ENCODE peak calls at places on chromosomes 12 and 14, in eight cellular contexts. Y is prostate gland, P is transverse colon, T is uterus, M is stomach, U is testis, Q is upper lobe of left lung, C is body of pancreas. Z is an unnamed sample. For H3K4me1, the result is how much of the 10 kb centered on the place peaks cover.

GRCh38 chr12:31899136-31899535 is 60.1 kb upstream of the RESF1 start:
- DNase-seq in Q (no peak), U (no peak), Y (no peak), M (no peak), C (no peak), T (no peak), P (no peak), Z (no peak)

GRCh38 chr12:50314629-50315312 is 31.5 kb upstream of the LIMA1 start:
- DNase-seq in Y (no peak), C (no peak), P (no peak), M (no peak), Q (no peak), U (no peak), T (no peak), Z (no peak)

GRCh38 chr12:19757317-19757877 is 318.1 kb downstream of the AEBP2 start:
- DNase-seq in Y (no peak), T (no peak), P (no peak), U (no peak), M (no peak), Q (no peak), C (no peak), Z (no peak)

GRCh38 chr12:67637718-67638117 is 10.8 kb upstream of the DYRK2 start:
- DNase-seq in M (no peak), U (no peak), P (no peak), Y (no peak), C (no peak), T (no peak), Q (no peak), Z (no peak)

GRCh38 chr12:113586461-113586860 is 114.8 kb upstream of the LHX5 start:
- DNase-seq in M (no peak), T (no peak), U (no peak), C (no peak), Y (no peak), P (no peak), Q (no peak), Z (no peak)

GRCh38 chr12:92064420-92064819 is 81.2 kb downstream of the BTG1 start:
- DNase-seq in M (no peak), C (peak), T (no peak), U (no peak), P (no peak), Q (no peak), Y (no peak), Z (no peak)

GRCh38 chr14:95523818-95524448 is 7.5 kb upstream of the SYNE3 start:
- DNase-seq in P (peak), Y (no peak), Q (peak), M (peak), U (no peak), C (peak), T (no peak), Z (no peak)

GRCh38 chr14:40164083-40164482 is 731.9 kb upstream of the FBXO33 start:
- DNase-seq in T (no peak), M (no peak), Y (no peak), C (no peak), U (no peak), P (no peak), Q (no peak), Z (no peak)

GRCh38 chr12:59316938-59317337 is 278.9 kb upstream of the SLC16A7 start:
- DNase-seq in Y (no peak), Q (no peak), T (no peak), M (no peak), C (no peak), P (no peak), U (no peak), Z (no peak)

GRCh38 chr12:6535960-6536847 is 1.9 kb downstream of the GAPDH start:
- DNase-seq in U (no peak), T (no peak), C (no peak), P (no peak), Y (no peak), Q (no peak), M (no peak), Z (no peak)

GRCh38 chr12:49644620-49644994 is 21.2 kb downstream of the PRPF40B start:
- DNase-seq in Q (peak), P (peak), Y (peak), M (peak), T (peak), U (peak), C (peak), Z (peak)

GRCh38 chr12:118060301-118061010 is 523 bp downstream of the WSB2 start:
- DNase-seq in Q (peak), T (peak), M (peak), C (peak), U (peak), Y (peak), P (peak), Z (peak)

GRCh38 chr14:64823305-64823985 is 56.3 kb downstream of the SPTB start:
- DNase-seq in M (peak), Y (peak), U (peak), Q (peak), C (peak), T (peak), P (peak), Z (peak)

GRCh38 chr12:106840217-106840616 is 65.7 kb downstream of the RIC8B start:
- DNase-seq in Q (no peak), C (peak), Y (no peak), T (peak), P (no peak), M (no peak), U (no peak), Z (no peak)

GRCh38 chr12:130166306-130166705 is 4.0 kb downstream of the FZD10 start:
- DNase-seq in M (peak), T (no peak), C (no peak), U (no peak), Q (no peak), P (no peak), Y (no peak), Z (no peak)

GRCh38 chr14:31263485-31264133 is 56.0 kb upstream of the HECTD1 start:
- DNase-seq in Y (no peak), Q (peak), P (peak), T (peak), M (peak), U (peak), C (peak), Z (peak)

GRCh38 chr14:95482967-95483842 is 33.2 kb downstream of the SYNE3 start:
- DNase-seq in C (peak), P (peak), Y (no peak), M (peak), Q (peak), U (peak), T (peak), Z (peak)

GRCh38 chr12:75690556-75690955 is 179.1 kb upstream of the KRR1 start:
- DNase-seq in M (no peak), Q (no peak), T (no peak), Y (no peak), U (no peak), P (no peak), C (no peak), Z (no peak)

GRCh38 chr12:26728205-26729050 is 104.6 kb downstream of the ITPR2 start:
- DNase-seq in U (no peak), T (no peak), P (no peak), M (no peak), Y (no peak), Q (no peak), C (no peak), Z (no peak)

GRCh38 chr14:73173092-73173735 is 36.9 kb downstream of the PSEN1 start:
- DNase-seq in Y (no peak), P (no peak), M (no peak), T (no peak), Q (no peak), C (no peak), U (no peak), Z (no peak)

GRCh38 chr14:61586539-61587396 is 108.5 kb upstream of the HIF1A start:
- DNase-seq in C (no peak), P (no peak), Y (no peak), M (no peak), U (no peak), T (no peak), Q (no peak), Z (no peak)

GRCh38 chr12:101021911-101022388 is 188.1 kb downstream of the SLC5A8 start:
- DNase-seq in T (no peak), Y (no peak), C (no peak), Q (no peak), U (no peak), P (no peak), M (no peak), Z (no peak)

GRCh38 chr12:49274396-49275069 is 9.7 kb downstream of the TUBA1C start:
- DNase-seq in P (no peak), C (no peak), Y (no peak), U (no peak), T (no peak), Q (no peak), M (no peak), Z (no peak)

GRCh38 chr14:23430733-23431105 is 4.7 kb downstream of the MYH7 start:
- DNase-seq in T (no peak), P (no peak), Y (no peak), U (no peak), M (no peak), Q (no peak), C (no peak), Z (peak)

GRCh38 chr14:104826858-104827172 is 25.9 kb downstream of the ZBTB42 start:
- DNase-seq in Y (no peak), M (no peak), P (no peak), T (no peak), Q (no peak), U (no peak), C (no peak), Z (no peak)

GRCh38 chr12:41476499-41476898 is 288.4 kb downstream of the PDZRN4 start:
- DNase-seq in Q (no peak), T (no peak), C (no peak), Y (no peak), U (no peak), M (no peak), P (no peak), Z (no peak)

GRCh38 chr14:35138585-35138984 is 16.2 kb downstream of the PRORP start:
- DNase-seq in T (no peak), U (no peak), Y (no peak), C (no peak), M (no peak), P (no peak), Q (no peak), Z (no peak)

GRCh38 chr14:101634453-101635237 is 73.3 kb downstream of the DIO3 start:
- DNase-seq in Y (no peak), U (no peak), T (no peak), P (no peak), Q (no peak), C (no peak), M (no peak), Z (no peak)

GRCh38 chr14:54688229-54688628 is 121.3 kb downstream of the SAMD4A start:
- DNase-seq in P (no peak), C (no peak), U (no peak), M (no peak), Q (no peak), T (no peak), Y (no peak), Z (peak)

GRCh38 chr12:110555509-110556406 is 27.4 kb downstream of the PPTC7 start:
- DNase-seq in P (no peak), M (no peak), Q (no peak), T (no peak), U (no peak), C (no peak), Y (no peak), Z (no peak)

GRCh38 chr12:92619026-92619425 is 83.8 kb upstream of the PLEKHG7 start:
- DNase-seq in C (no peak), Q (no peak), Y (no peak), P (no peak), U (no peak), T (no peak), M (no peak), Z (no peak)

GRCh38 chr14:69767369-69767999 is 542 bp downstream of the SRSF5 start:
- DNase-seq in M (peak), Q (peak), P (peak), Y (peak), C (peak), T (peak), U (peak), Z (peak)
- TF ChIP-seq POLR2A in M (peak), Q (peak), P (peak), Y (peak), C (peak), T (peak), U (peak), Z (peak)

GRCh38 chr14:74615735-74616134 is 3.7 kb upstream of the LTBP2 start:
- DNase-seq in C (no peak), P (no peak), Q (no peak), M (no peak), Y (no peak), U (no peak), T (no peak), Z (no peak)

GRCh38 chr14:74613211-74613914 is 1.3 kb upstream of the LTBP2 start:
- DNase-seq in Q (no peak), U (no peak), M (no peak), Y (no peak), T (no peak), P (no peak), C (no peak), Z (no peak)

GRCh38 chr14:74616507-74616906 is 4.5 kb upstream of the LTBP2 start:
- DNase-seq in C (no peak), P (no peak), Y (no peak), M (no peak), Q (peak), T (no peak), U (no peak), Z (no peak)

GRCh38 chr14:74612346-74613021 is 447 bp upstream of the LTBP2 start:
- DNase-seq in C (peak), Q (peak), P (peak), M (peak), T (peak), Y (peak), U (peak), Z (peak)

GRCh38 chr14:74614508-74615495 is 2.8 kb upstream of the LTBP2 start:
- DNase-seq in P (no peak), U (no peak), Q (no peak), C (no peak), M (no peak), T (no peak), Y (no peak), Z (no peak)
- H3K4me1 ChIP-seq in P (under half), U (under half), Q (half or more), C (half or more), M (half or more), T (under half), Y (under half), Z (under half)

GRCh38 chr14:36582011-36582873 is at the start of gene NKX2-8:
- DNase-seq in M (no peak), Q (peak), P (no peak), U (peak), Y (no peak), T (no peak), C (no peak), Z (no peak)
- H3K4me3 ChIP-seq in M (peak), Q (peak), P (peak), U (peak), Y (peak), T (peak), C (peak), Z (peak)

DNA sequence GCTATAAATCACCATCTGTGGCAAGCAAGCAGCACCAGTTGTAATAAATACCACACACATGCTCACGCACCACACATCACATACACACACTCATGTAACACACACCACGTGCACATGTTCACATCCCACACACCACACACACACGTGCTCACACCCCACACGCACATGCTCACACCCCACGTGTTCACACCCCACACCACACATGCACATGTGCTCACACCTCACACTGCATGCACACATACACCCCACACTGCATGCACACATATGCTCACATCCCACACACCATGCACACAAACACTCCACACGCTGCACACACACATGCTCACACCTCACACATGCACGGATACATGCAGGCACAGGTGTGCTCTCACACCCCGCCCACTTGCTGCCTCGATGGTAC is 22.9 kb upstream of the ANKLE2 start:
- DNase-seq in C (no peak), Q (no peak), M (no peak), Y (no peak), P (no peak), U (no peak), T (no peak), Z (no peak)
- TF ChIP-seq POLR2A in C (no peak), Q (no peak), M (no peak), Y (no peak), P (no peak), U (no peak), T (no peak), Z (no peak)

DNA sequence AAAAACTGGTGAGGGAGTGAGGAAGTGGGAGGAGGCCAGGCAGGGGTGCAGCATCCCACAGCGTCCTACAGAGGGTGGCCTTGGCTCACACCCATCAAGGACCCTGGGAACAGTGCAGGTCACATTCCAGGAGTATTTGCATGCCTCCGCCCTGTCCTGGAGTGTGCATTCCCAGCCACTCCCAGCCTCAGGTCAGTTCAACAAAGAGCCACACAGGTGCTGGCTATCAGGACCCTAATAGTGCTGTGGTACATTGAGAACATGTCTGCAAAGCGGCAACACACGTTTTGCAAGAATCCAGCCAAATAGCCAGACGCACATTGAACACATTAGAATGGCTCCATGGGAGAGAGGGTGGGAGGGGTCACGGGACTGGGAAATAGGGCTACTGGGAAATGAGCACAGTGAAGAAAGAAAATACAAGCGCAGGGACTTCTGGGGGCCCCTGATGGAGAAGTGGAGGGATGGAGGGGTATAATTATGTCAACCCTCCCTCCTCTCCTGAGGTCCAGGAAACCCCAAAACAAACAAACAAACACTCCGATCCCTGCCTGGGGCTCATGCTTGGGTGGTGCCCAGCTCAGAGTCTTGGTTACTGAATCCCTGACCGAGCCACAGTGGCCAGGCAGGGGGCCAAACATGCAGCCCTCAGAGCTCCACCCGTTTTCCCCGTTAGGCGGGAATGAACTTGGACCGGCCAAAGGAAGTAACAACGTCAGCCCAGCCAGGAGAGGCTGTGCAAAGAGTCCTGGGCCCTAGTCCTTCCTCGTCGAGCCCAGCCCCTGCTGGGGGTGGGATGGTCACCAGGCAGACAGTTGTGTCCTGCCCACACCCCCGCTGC is 36.4 kb downstream of the CMKLR1 start:
- DNase-seq in P (peak), T (peak), U (peak), Y (no peak), Q (peak), C (peak), M (peak), Z (peak)
- H3K4me1 ChIP-seq in P (under half), T (under half), U (under half), Y (under half), Q (half or more), C (half or more), M (half or more), Z (under half)

GRCh38 chr12:29149691-29150382 is 759 bp downstream of the FAR2 start:
- DNase-seq in U (no peak), Y (no peak), T (no peak), P (peak), M (no peak), Q (no peak), C (no peak), Z (no peak)
- H3K4me3 ChIP-seq in U (peak), Y (peak), T (peak), P (peak), M (peak), Q (peak), C (peak), Z (peak)

GRCh38 chr14:90396342-90397339 is at the start of gene CALM1:
- DNase-seq in Q (peak), M (peak), T (peak), U (peak), P (peak), Y (peak), C (peak), Z (peak)

GRCh38 chr14:90399541-90400444 is 3.0 kb downstream of the CALM1 start:
- DNase-seq in M (peak), C (peak), Q (peak), Y (peak), U (peak), T (peak), P (peak), Z (peak)

GRCh38 chr14:90398841-90399540 is 2.2 kb downstream of the CALM1 start:
- DNase-seq in C (no peak), Y (no peak), U (no peak), Q (no peak), M (no peak), P (no peak), T (no peak), Z (no peak)

GRCh38 chr14:90397401-90398314 is 829 bp downstream of the CALM1 start:
- DNase-seq in Q (peak), C (peak), M (peak), U (peak), P (peak), Y (no peak), T (peak), Z (peak)

GRCh38 chr14:90398315-90398811 is 1.5 kb downstream of the CALM1 start:
- DNase-seq in T (peak), M (peak), P (peak), Y (no peak), U (peak), Q (peak), C (peak), Z (peak)
- TF ChIP-seq POLR2A in T (no peak), M (no peak), P (peak), Y (no peak), U (no peak), Q (no peak), C (peak), Z (no peak)

Z was measured in gastrocnemius medialis.